ENCODE peak calls at places on chromosomes 3 and 15, in five cellular contexts. V is AG09309, C is fibroblast of pulmonary artery, I is astrocyte, W is GM23248. N is an unnamed sample.

GRCh38 chr3:8954938-8955763 is 8.1 kb downstream of the RAD18 start:
- DNase-seq in V (peak), W (peak), I (peak), C (peak), N (no peak)

GRCh38 chr3:197181751-197182150 is 116.7 kb downstream of the DLG1 start:
- DNase-seq in I (peak), W (peak), C (peak), V (no peak), N (no peak)

GRCh38 chr3:35409991-35410390 is 229.3 kb upstream of the ARPP21 start:
- DNase-seq in V (no peak), I (no peak), W (no peak), C (no peak), N (no peak)

GRCh38 chr15:79572691-79573340 is 140.7 kb downstream of the MINAR1 start:
- DNase-seq in C (no peak), V (no peak), I (no peak), W (no peak), N (no peak)

GRCh38 chr3:185176756-185177359 is 24.0 kb upstream of the C3orf70 start:
- DNase-seq in I (no peak), V (no peak), W (peak), C (peak), N (peak)

GRCh38 chr3:125207507-125207906 is 5.0 kb downstream of the SLC12A8 start:
- DNase-seq in I (no peak), V (no peak), W (no peak), C (no peak), N (no peak)

GRCh38 chr3:163622384-163622783 is 1455.9 kb downstream of the SI start:
- DNase-seq in V (no peak), C (peak), I (no peak), W (no peak), N (no peak)

GRCh38 chr3:14175383-14176037 is 2.9 kb downstream of the XPC start:
- DNase-seq in V (no peak), W (peak), C (no peak), I (peak), N (no peak)

GRCh38 chr15:69603369-69604049 is 150.9 kb downstream of the RPLP1 start:
- DNase-seq in C (no peak), I (no peak), W (no peak), V (no peak), N (no peak)

GRCh38 chr15:70195808-70196304 is 98.1 kb upstream of the TLE3 start:
- DNase-seq in W (peak), V (peak), I (peak), C (peak), N (no peak)

GRCh38 chr3:4071481-4072184 is 231.5 kb upstream of the SETMAR start:
- DNase-seq in W (no peak), V (no peak), I (no peak), C (no peak), N (peak)

GRCh38 chr3:72010044-72010443 is 225.1 kb upstream of the PROK2 start:
- DNase-seq in I (no peak), C (peak), V (no peak), W (peak), N (no peak)

GRCh38 chr3:47577583-47578118 is 1.0 kb downstream of the CSPG5 start:
- DNase-seq in C (no peak), V (no peak), I (no peak), W (peak), N (no peak)

GRCh38 chr3:71942432-71942831 is 157.5 kb upstream of the PROK2 start:
- DNase-seq in C (no peak), V (no peak), I (no peak), W (no peak), N (no peak)

GRCh38 chr3:48428088-48428862 is 1.6 kb downstream of the PLXNB1 start:
- DNase-seq in I (no peak), C (no peak), V (no peak), W (peak), N (peak)

GRCh38 chr3:24067483-24067882 is 122.4 kb downstream of the NR1D2 start:
- DNase-seq in V (no peak), I (no peak), C (no peak), W (peak), N (no peak)

GRCh38 chr3:87468938-87469337 is 192.6 kb upstream of the POU1F1 start:
- DNase-seq in I (peak), W (peak), C (no peak), V (no peak), N (no peak)

GRCh38 chr15:70096975-70097336 is 761 bp downstream of the TLE3 start:
- DNase-seq in I (no peak), C (no peak), V (no peak), W (peak), N (no peak)

GRCh38 chr3:45007091-45007490 is 19.0 kb upstream of the CLEC3B start:
- DNase-seq in C (no peak), I (no peak), V (no peak), W (no peak), N (no peak)

GRCh38 chr3:21752749-21753347 is 1.8 kb upstream of the ZNF385D start:
- DNase-seq in C (peak), V (peak), I (peak), W (peak), N (no peak)

GRCh38 chr15:85045615-85046014 is 64.0 kb downstream of the PDE8A start:
- DNase-seq in W (no peak), I (no peak), V (no peak), C (no peak), N (no peak)

GRCh38 chr3:100149130-100149529 is 34.8 kb upstream of the FILIP1L start:
- DNase-seq in W (no peak), C (no peak), I (no peak), V (no peak), N (no peak)

GRCh38 chr3:129383292-129383860 is 45.1 kb downstream of the EFCAB12 start:
- DNase-seq in C (peak), W (peak), V (no peak), I (peak), N (peak)

GRCh38 chr15:60673918-60674558 is 195.1 kb upstream of the ICE2 start:
- DNase-seq in V (peak), W (peak), C (peak), I (peak), N (no peak)

GRCh38 chr15:68431037-68431791 is 749 bp downstream of the ITGA11 start:
- DNase-seq in W (peak), C (no peak), V (no peak), I (no peak), N (peak)

GRCh38 chr3:196688349-196688748 is 23.7 kb downstream of the CEP19 start:
- DNase-seq in W (peak), C (peak), V (peak), I (peak), N (no peak)

GRCh38 chr3:4736284-4736861 is 242.9 kb upstream of the BHLHE40 start:
- DNase-seq in W (peak), I (peak), V (no peak), C (peak), N (no peak)

GRCh38 chr3:171615742-171616141 is 155.5 kb upstream of the TNIK start:
- DNase-seq in C (peak), V (no peak), W (peak), I (peak), N (no peak)

GRCh38 chr3:112815981-112816380 is 30.7 kb downstream of the CD200R1L start:
- DNase-seq in W (peak), C (no peak), I (peak), V (peak), N (no peak)

GRCh38 chr15:77775851-77776250 is 143.1 kb upstream of the LINGO1 start:
- DNase-seq in V (no peak), W (no peak), C (no peak), I (no peak), N (no peak)

GRCh38 chr3:184590795-184591194 is 29.2 kb downstream of the EPHB3 start:
- DNase-seq in V (no peak), C (peak), W (no peak), I (peak), N (no peak)

GRCh38 chr3:139433089-139433488 is 43.2 kb downstream of the RBP2 start:
- DNase-seq in V (no peak), W (no peak), C (no peak), I (no peak), N (no peak)

GRCh38 chr15:37771462-37771861 is 163.0 kb upstream of the TMCO5A start:
- DNase-seq in V (no peak), I (peak), W (peak), C (peak), N (no peak)

GRCh38 chr15:69951511-69952209 is 146.1 kb downstream of the TLE3 start:
- DNase-seq in I (no peak), V (no peak), C (peak), W (peak), N (no peak)

GRCh38 chr3:58484049-58484721 is 7.7 kb upstream of the KCTD6 start:
- DNase-seq in V (no peak), I (no peak), C (no peak), W (no peak), N (no peak)

GRCh38 chr3:58488962-58489361 is 2.9 kb upstream of the KCTD6 start:
- DNase-seq in C (no peak), V (no peak), I (no peak), W (no peak), N (no peak)

GRCh38 chr3:58486036-58486435 is 5.9 kb upstream of the KCTD6 start:
- DNase-seq in V (no peak), W (no peak), C (no peak), I (no peak), N (no peak)

GRCh38 chr3:58484722-58485069 is 7.2 kb upstream of the KCTD6 start:
- DNase-seq in C (no peak), W (no peak), I (no peak), V (no peak), N (no peak)

GRCh38 chr3:58487140-58487886 is 4.6 kb upstream of the KCTD6 start:
- DNase-seq in C (peak), V (no peak), I (peak), W (peak), N (no peak)
- H3K4me3 ChIP-seq in C (no peak), V (no peak), I (no peak), W (peak), N (no peak)

DNA sequence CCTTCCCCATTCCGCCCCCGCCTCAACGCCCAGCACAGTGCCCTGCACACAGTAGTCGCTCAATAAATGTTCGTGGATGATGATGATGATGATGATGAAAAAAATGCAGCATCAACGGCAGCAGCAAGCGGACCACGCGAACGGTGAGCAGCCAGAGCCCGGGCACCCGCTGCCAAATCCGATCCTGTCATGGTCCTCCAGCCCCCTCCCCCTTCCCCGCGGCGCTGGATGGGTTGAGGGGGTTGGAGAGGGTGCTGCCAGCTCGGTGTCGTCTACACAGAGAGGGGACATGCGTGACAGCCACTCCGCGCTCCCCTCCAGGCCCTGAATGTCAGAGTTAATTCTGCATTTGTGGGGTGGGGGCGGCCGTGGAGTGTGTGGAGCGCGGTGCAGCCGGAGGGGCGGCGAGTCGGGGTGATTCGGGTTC is 693 bp downstream of the CACNA1D start:
- DNase-seq in W (no peak), C (no peak), V (no peak), I (no peak), N (no peak)
- H3K4me3 ChIP-seq in W (peak), C (no peak), V (peak), I (peak), N (peak)

DNA sequence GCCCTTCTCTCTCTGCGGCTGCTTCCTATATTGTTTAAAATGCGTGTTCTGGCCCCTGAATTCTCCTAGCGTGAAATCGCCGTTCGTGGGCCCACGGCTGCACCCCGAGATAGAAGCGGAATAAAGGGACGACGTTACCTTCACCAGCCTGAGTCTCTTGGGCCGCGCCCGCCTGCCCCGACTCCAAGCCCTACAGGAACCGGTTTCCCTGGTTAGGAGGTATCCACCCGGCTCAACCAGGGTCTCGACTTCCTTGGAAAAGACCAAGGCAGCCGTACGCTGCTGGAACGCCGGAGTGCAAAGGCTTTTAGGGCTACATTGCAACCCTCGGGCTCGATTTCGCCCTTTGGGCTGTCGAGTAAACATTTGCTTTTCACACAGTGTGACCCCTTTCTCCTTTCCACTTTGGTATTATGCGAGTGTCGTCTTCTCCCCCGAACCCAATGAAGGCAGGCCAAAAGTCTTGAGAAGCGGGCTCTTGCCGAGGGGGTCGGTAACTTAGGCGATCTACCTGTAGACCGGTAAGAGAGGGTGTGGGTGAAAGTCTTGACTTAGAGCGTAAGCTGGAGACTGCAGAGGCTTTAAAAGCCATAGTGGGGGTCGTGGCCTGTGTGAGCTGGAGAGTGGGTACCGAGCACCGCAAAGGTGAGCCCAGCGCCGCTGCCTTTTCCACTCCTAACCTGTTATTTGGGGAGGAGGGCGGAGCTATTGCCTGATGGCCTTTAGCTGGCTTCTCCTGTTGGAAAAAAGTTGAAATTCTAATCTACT is 2.0 kb downstream of the TRIM71 start:
- DNase-seq in V (no peak), C (no peak), I (no peak), W (no peak), N (no peak)
- H3K4me3 ChIP-seq in V (no peak), C (no peak), I (no peak), W (no peak), N (no peak)

GRCh38 chr3:141900343-141900742 is 23.9 kb downstream of the ATP1B3 start:
- DNase-seq in I (no peak), C (no peak), V (no peak), W (no peak), N (no peak)

GRCh38 chr3:141904203-141904602 is 27.8 kb downstream of the ATP1B3 start:
- DNase-seq in W (no peak), I (no peak), C (no peak), V (no peak), N (no peak)

GRCh38 chr3:141905129-141905528 is 28.7 kb downstream of the ATP1B3 start:
- DNase-seq in I (peak), V (no peak), C (peak), W (peak), N (no peak)

DNA sequence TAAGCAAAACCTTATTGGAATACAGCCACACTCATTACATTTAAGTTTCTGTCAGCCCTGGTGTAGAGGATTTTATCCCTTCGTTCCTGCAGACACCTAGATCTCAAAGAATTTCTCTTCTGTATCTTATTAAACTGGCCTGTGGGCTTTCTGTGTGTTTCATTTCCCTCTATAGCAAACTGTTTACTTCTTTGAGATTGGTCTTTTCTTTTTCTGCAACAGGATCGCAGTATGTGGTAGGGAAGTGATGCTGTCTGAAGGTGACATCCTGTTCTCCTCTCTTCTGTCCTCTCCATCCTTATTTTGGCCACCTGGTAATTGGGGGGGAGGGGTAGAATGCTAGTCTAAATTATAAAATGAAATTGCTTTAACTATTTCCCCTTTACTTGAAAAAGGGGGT is 25.5 kb downstream of the ATP1B3 start:
- DNase-seq in I (no peak), V (no peak), W (no peak), C (no peak), N (no peak)
- H3K4me3 ChIP-seq in I (no peak), V (no peak), W (no peak), C (no peak), N (no peak)

GRCh38 chr15:55740479-55740878 is 2.5 kb downstream of the PRTG start:
- DNase-seq in I (no peak), V (no peak), W (no peak), C (no peak), N (no peak)

GRCh38 chr15:55737373-55737772 is 5.6 kb downstream of the PRTG start:
- DNase-seq in C (no peak), I (peak), V (no peak), W (no peak), N (no peak)

GRCh38 chr15:55740981-55741591 is 1.9 kb downstream of the PRTG start:
- DNase-seq in C (no peak), V (no peak), W (no peak), I (peak), N (no peak)

GRCh38 chr15:55739641-55740040 is 3.3 kb downstream of the PRTG start:
- DNase-seq in I (no peak), W (no peak), C (no peak), V (no peak), N (no peak)

GRCh38 chr15:55738715-55739114 is 4.2 kb downstream of the PRTG start:
- DNase-seq in C (no peak), V (no peak), I (no peak), W (no peak), N (no peak)
- H3K4me3 ChIP-seq in C (no peak), V (no peak), I (no peak), W (no peak), N (no peak)

GRCh38 chr3:194315965-194316361 is 35.2 kb downstream of the CPN2 start:
- DNase-seq in V (no peak), C (peak), I (peak), W (peak), N (no peak)
- H3K4me3 ChIP-seq in V (peak), C (no peak), I (peak), W (peak), N (no peak)

GRCh38 chr15:74432968-74433591 is 678 bp downstream of the SEMA7A start:
- DNase-seq in I (no peak), W (peak), C (no peak), V (no peak), N (peak)
- H3K4me3 ChIP-seq in I (peak), W (peak), C (peak), V (peak), N (peak)

DNA sequence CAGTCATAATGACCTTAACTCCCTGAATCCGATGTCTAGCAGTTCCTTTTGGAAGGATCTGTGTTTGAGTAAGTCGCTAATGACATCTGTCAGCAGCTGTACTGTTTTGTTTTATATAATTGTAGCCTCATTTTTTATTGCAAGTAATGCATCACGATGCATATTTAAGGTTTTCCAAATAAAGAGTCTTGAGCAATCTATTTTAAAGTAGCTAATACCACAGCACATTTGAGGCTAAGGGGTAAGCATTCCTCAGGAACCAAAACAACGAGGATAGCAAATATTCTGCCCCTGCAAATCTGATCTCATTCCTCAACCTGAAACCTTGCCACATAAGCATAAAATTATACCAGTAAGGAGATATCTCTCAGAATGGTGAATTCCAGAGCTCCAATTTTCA is 98.7 kb downstream of the TBC1D5 start:
- DNase-seq in V (peak), C (peak), I (peak), W (peak), N (no peak)
- H3K4me3 ChIP-seq in V (no peak), C (no peak), I (no peak), W (peak), N (no peak)

GRCh38 chr15:31544361-31544760 is 217.7 kb downstream of the KLF13 start:
- DNase-seq in I (no peak), V (no peak), C (no peak), W (no peak), N (no peak)
- H3K4me3 ChIP-seq in I (no peak), V (no peak), C (no peak), W (no peak), N (no peak)